ENCODE peak calls at places on chromosome 1, in eight cellular contexts. A is neural progenitor cell, I is H1, G is K562, Q is breast epithelium, N is endothelial cell of umbilical vein, D is HepG2, P is small intestine. E is an unnamed sample. For H3K4me1, the result is how much of the 10 kb centered on the place peaks cover.

GRCh38 chr1:16478091-16478490 is 36.0 kb downstream of the RNU1-1 start:
- DNase-seq in A (no peak), I (no peak), G (no peak), Q (no peak), N (no peak), D (no peak), P (no peak), E (no peak)

GRCh38 chr1:170819781-170820180 is 115.6 kb upstream of the MROH9 start:
- DNase-seq in A (no peak), I (no peak), G (no peak), Q (no peak), N (no peak), D (no peak), P (no peak), E (no peak)

GRCh38 chr1:20143734-20144565 is 4.8 kb downstream of the PLA2G2F start:
- DNase-seq in A (no peak), I (no peak), G (no peak), Q (no peak), N (no peak), D (peak), P (no peak), E (no peak)

GRCh38 chr1:180150982-180151381 is 3.7 kb upstream of the QSOX1 start:
- DNase-seq in A (no peak), I (no peak), G (no peak), Q (no peak), N (no peak), D (no peak), P (no peak), E (no peak)

GRCh38 chr1:230314142-230314470 is 112.0 kb downstream of the PGBD5 start:
- DNase-seq in A (no peak), I (no peak), G (no peak), Q (no peak), N (no peak), D (no peak), P (no peak), E (no peak)

GRCh38 chr1:233518344-233518743 is 95.6 kb upstream of the KCNK1 start:
- DNase-seq in A (peak), I (peak), G (peak), Q (no peak), N (no peak), D (no peak), P (peak), E (no peak)

GRCh38 chr1:184210048-184210447 is 158.5 kb downstream of the TSEN15 start:
- DNase-seq in A (no peak), I (no peak), G (no peak), Q (no peak), N (no peak), D (no peak), P (peak), E (no peak)

GRCh38 chr1:167105150-167105840 is 11.4 kb downstream of the STYXL2 start:
- DNase-seq in A (no peak), I (no peak), G (no peak), Q (no peak), N (no peak), D (no peak), P (peak), E (no peak)

GRCh38 chr1:175185918-175186317 is 6.7 kb downstream of the KIAA0040 start:
- DNase-seq in A (no peak), I (no peak), G (no peak), Q (no peak), N (no peak), D (no peak), P (no peak), E (no peak)

GRCh38 chr1:34373912-34374311 is 197.2 kb downstream of the C1orf94 start:
- DNase-seq in A (no peak), I (no peak), G (no peak), Q (no peak), N (no peak), D (no peak), P (no peak), E (no peak)

GRCh38 chr1:43796111-43796581 is 88.8 kb downstream of the ST3GAL3 start:
- DNase-seq in A (no peak), I (no peak), G (no peak), Q (no peak), N (no peak), D (no peak), P (no peak), E (no peak)

GRCh38 chr1:232226197-232226681 is 403.7 kb downstream of the SIPA1L2 start:
- DNase-seq in A (peak), I (peak), G (no peak), Q (no peak), N (peak), D (no peak), P (peak), E (no peak)

GRCh38 chr1:58884706-58885661 is 101.1 kb upstream of the JUN start:
- DNase-seq in A (no peak), I (no peak), G (no peak), Q (no peak), N (peak), D (peak), P (peak), E (no peak)

GRCh38 chr1:108897865-108898720 is 21.3 kb downstream of the GPSM2 start:
- DNase-seq in A (peak), I (no peak), G (no peak), Q (no peak), N (peak), D (peak), P (peak), E (no peak)

GRCh38 chr1:87394462-87394861 is 65.8 kb downstream of the LMO4 start:
- DNase-seq in A (no peak), I (no peak), G (no peak), Q (no peak), N (no peak), D (no peak), P (no peak), E (no peak)

GRCh38 chr1:225446298-225446941 is 18.6 kb upstream of the LBR start:
- DNase-seq in A (no peak), I (no peak), G (no peak), Q (no peak), N (peak), D (no peak), P (peak), E (no peak)

GRCh38 chr1:67969446-67969845 is 81.0 kb downstream of the DIRAS3 start:
- DNase-seq in A (no peak), I (no peak), G (no peak), Q (no peak), N (no peak), D (no peak), P (no peak), E (no peak)

GRCh38 chr1:207713529-207713928 is 38.3 kb upstream of the CD46 start:
- DNase-seq in A (no peak), I (no peak), G (no peak), Q (no peak), N (no peak), D (no peak), P (no peak), E (no peak)

GRCh38 chr1:214833357-214833756 is 230.4 kb downstream of the CENPF start:
- DNase-seq in A (no peak), I (no peak), G (no peak), Q (no peak), N (no peak), D (peak), P (no peak), E (no peak)

GRCh38 chr1:45730075-45730779 is 20.2 kb downstream of the IPP start:
- DNase-seq in A (no peak), I (no peak), G (no peak), Q (no peak), N (no peak), D (no peak), P (no peak), E (no peak)

GRCh38 chr1:151763990-151764389 is 694 bp upstream of the MRPL9 start:
- DNase-seq in A (no peak), I (no peak), G (no peak), Q (no peak), N (no peak), D (no peak), P (no peak), E (no peak)

GRCh38 chr1:203271962-203272632 is 33.2 kb upstream of the BTG2 start:
- DNase-seq in A (no peak), I (no peak), G (no peak), Q (no peak), N (no peak), D (no peak), P (no peak), E (no peak)

GRCh38 chr1:203271018-203271743 is 34.1 kb upstream of the BTG2 start:
- DNase-seq in A (peak), I (no peak), G (peak), Q (peak), N (peak), D (no peak), P (peak), E (peak)

GRCh38 chr1:203273206-203273868 is 32.0 kb upstream of the BTG2 start:
- DNase-seq in A (peak), I (peak), G (peak), Q (peak), N (peak), D (peak), P (peak), E (peak)

GRCh38 chr1:203273869-203274602 is 31.3 kb upstream of the BTG2 start:
- DNase-seq in A (peak), I (no peak), G (no peak), Q (no peak), N (no peak), D (no peak), P (no peak), E (no peak)

GRCh38 chr1:203272633-203273205 is 32.6 kb upstream of the BTG2 start:
- DNase-seq in A (no peak), I (no peak), G (no peak), Q (no peak), N (no peak), D (no peak), P (no peak), E (no peak)
- H3K4me3 ChIP-seq in A (no peak), I (no peak), G (no peak), Q (peak), N (no peak), D (no peak), P (no peak), E (no peak)

GRCh38 chr1:226661271-226661670 is 77.8 kb downstream of the ITPKB start:
- DNase-seq in A (no peak), I (no peak), G (no peak), Q (no peak), N (no peak), D (no peak), P (no peak), E (no peak)
- H3K4me1 ChIP-seq in A (under half), I (under half), G (under half), Q (under half), N (half or more), D (under half), P (under half), E (under half)

DNA sequence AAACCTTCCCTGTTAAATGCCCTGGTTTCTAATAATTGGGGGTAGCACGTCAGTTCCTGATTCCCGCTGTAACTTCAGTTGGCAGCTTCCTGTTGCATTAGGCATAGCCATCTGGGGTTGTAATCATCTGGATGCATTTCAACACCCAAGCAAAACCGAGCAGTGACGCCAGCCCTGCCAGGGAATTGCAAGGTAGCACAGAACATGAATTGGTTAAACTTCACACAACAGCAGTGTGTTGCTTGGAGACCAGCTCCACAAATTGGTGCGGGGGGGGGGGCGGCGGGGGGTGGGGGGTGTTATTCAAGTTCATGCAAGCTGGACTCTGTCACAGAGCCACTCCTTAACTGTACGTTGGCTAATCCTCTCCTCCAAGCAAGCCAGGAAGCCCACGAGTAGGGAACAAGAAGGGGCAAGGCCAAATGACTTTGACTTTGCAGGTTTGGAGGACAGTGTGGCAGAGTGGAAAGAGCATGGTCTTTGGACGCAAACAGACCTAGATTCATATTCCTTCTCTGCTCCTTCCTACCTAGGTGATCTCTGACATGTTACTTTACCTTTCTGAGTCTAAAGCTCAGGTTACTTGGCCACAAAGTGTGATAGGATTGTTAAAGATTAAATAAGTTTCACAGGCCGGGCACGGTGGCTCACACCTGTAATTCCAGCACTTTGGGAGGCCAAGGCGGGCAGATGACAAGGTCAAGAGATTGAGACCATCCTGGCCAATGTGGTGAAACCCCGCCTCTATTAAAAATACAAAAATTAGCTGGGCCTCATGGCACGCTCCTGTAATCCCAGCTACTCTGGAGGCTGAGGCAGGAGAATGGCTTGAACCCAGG is 4.7 kb downstream of the LAX1 start:
- DNase-seq in A (no peak), I (no peak), G (no peak), Q (peak), N (peak), D (peak), P (peak), E (no peak)
- H3K4me3 ChIP-seq in A (no peak), I (no peak), G (no peak), Q (peak), N (no peak), D (no peak), P (no peak), E (no peak)

GRCh38 chr1:234916840-234917239 is 211.8 kb downstream of the TOMM20 start:
- DNase-seq in A (no peak), I (no peak), G (no peak), Q (no peak), N (no peak), D (no peak), P (no peak), E (no peak)
- H3K4me1 ChIP-seq in A (under half), I (under half), G (under half), Q (under half), N (under half), D (half or more), P (under half), E (under half)

E was measured in effector memory CD4-positive, alpha-beta T cell.